ENCODE peak calls at places on chromosomes 2 and 18, in five cellular contexts. W, I, R, N and Z are unnamed samples.

GRCh38 chr2:238285653-238286082 is 2.7 kb downstream of the PER2 start:
- DNase-seq in W (peak; percentile 89), I (no peak), R (no peak), N (peak; percentile 93), Z (no peak)

GRCh38 chr2:135055182-135055786 is 3.2 kb downstream of the RAB3GAP1 start:
- DNase-seq in W (no peak), N (peak; percentile 68), R (no peak), I (no peak), Z (peak; percentile 33)

GRCh38 chr18:52339891-52340371 is at the start of gene DCC:
- DNase-seq in I (peak; percentile 4), R (peak; percentile 2), N (peak; percentile 61), W (peak; percentile 34), Z (peak; percentile 98)

GRCh38 chr2:8378016-8378810 is 303.6 kb upstream of the ID2 start:
- DNase-seq in I (no peak), W (no peak), R (no peak), N (no peak), Z (peak; percentile 36)

GRCh38 chr2:146821836-146822316 is 1023.0 kb upstream of the ACVR2A start:
- DNase-seq in R (no peak), N (peak; percentile 60), I (no peak), W (no peak), Z (peak; percentile 87)

GRCh38 chr2:238240761-238241711 is 1.2 kb upstream of the HES6 start:
- DNase-seq in W (peak; percentile 73), R (no peak), N (no peak), I (peak; percentile 76), Z (peak; percentile 78)

GRCh38 chr2:195543063-195543462 is 114.0 kb upstream of the SLC39A10 start:
- DNase-seq in N (no peak), R (no peak), W (no peak), I (peak; percentile 87), Z (no peak)

GRCh38 chr18:9435041-9435440 is 40.3 kb upstream of the RALBP1 start:
- DNase-seq in R (no peak), I (no peak), W (no peak), N (no peak), Z (no peak)

GRCh38 chr2:223563462-223563861 is 38.7 kb downstream of the SCG2 start:
- DNase-seq in I (peak; percentile 30), W (no peak), N (peak; percentile 84), R (no peak), Z (peak; percentile 73)

GRCh38 chr2:204357175-204357695 is 188.0 kb upstream of the PARD3B start:
- DNase-seq in N (no peak), I (no peak), W (no peak), R (no peak), Z (no peak)

GRCh38 chr2:230881840-230882239 is 17.1 kb downstream of the ITM2C start:
- DNase-seq in I (peak; percentile 61), N (no peak), W (peak; percentile 6), R (no peak), Z (no peak)

GRCh38 chr2:28583899-28584553 is 88.2 kb downstream of the PLB1 start:
- DNase-seq in W (peak; percentile 50), I (peak; percentile 86), N (peak; percentile 94), R (peak; percentile 70), Z (peak; percentile 73)

GRCh38 chr2:202588647-202589581 is 45.9 kb upstream of the FAM117B start:
- DNase-seq in R (peak; percentile 43), I (peak; percentile 77), N (peak; percentile 76), W (peak; percentile 71), Z (peak; percentile 83)

GRCh38 chr2:190352668-190353536 is 9.5 kb downstream of the INPP1 start:
- DNase-seq in W (no peak), R (no peak), N (no peak), I (no peak), Z (no peak)